ENCODE peak calls at places on chromosomes 12 and 14, in four cellular contexts. B is suprapubic skin, V is mucosa of descending colon, W is GM06990. L is an unnamed sample.

GRCh38 chr12:46377678-46378077 is 5.1 kb upstream of the SLC38A2 start:
- DNase-seq in B (no peak), V (no peak), W (no peak), L (no peak)

GRCh38 chr12:102498471-102498870 is 18.1 kb upstream of the IGF1 start:
- DNase-seq in B (no peak), V (no peak), W (no peak), L (no peak)

GRCh38 chr12:46267618-46268348 is 1.1 kb downstream of the SLC38A1 start:
- DNase-seq in B (no peak), V (peak), W (peak), L (no peak)

GRCh38 chr12:68374315-68374982 is 42.3 kb upstream of the MDM1 start:
- DNase-seq in B (no peak), V (no peak), W (peak), L (no peak)

GRCh38 chr14:59283380-59283779 is 94.9 kb downstream of the DAAM1 start:
- DNase-seq in B (no peak), V (no peak), W (no peak), L (no peak)

GRCh38 chr12:106681210-106681609 is 93.3 kb upstream of the RIC8B start:
- DNase-seq in B (no peak), V (no peak), W (no peak), L (no peak)

GRCh38 chr14:36617824-36618223 is 35.4 kb upstream of the NKX2-8 start:
- DNase-seq in B (no peak), V (no peak), W (no peak), L (no peak)

GRCh38 chr12:2057041-2057792 is 4.4 kb downstream of the CACNA1C start:
- DNase-seq in B (peak), V (peak), W (no peak), L (no peak)

GRCh38 chr12:115261691-115262398 is 577.9 kb upstream of the TBX3 start:
- DNase-seq in B (no peak), V (peak), W (no peak), L (no peak)

GRCh38 chr14:79044894-79045624 is 874.9 kb downstream of the NRXN3 start:
- DNase-seq in B (no peak), V (peak), W (no peak), L (no peak)

GRCh38 chr14:90455100-90455571 is 58.3 kb downstream of the CALM1 start:
- DNase-seq in B (no peak), V (no peak), W (no peak), L (no peak)

GRCh38 chr12:95214466-95214865 is 2.8 kb downstream of the FGD6 start:
- DNase-seq in B (no peak), V (no peak), W (no peak), L (no peak)

GRCh38 chr14:54773171-54774006 is 129.2 kb downstream of the GCH1 start:
- DNase-seq in B (peak), V (peak), W (peak), L (peak)

GRCh38 chr12:61879229-61879628 is 381.0 kb upstream of the USP15 start:
- DNase-seq in B (no peak), V (no peak), W (no peak), L (no peak)

GRCh38 chr12:58148405-58148804 is 207.0 kb downstream of the ATP23 start:
- DNase-seq in B (no peak), V (no peak), W (no peak), L (no peak)

GRCh38 chr12:20946732-20947131 is 136.2 kb downstream of the SLCO1B3 start:
- DNase-seq in B (no peak), V (no peak), W (no peak), L (no peak)

GRCh38 chr12:22318122-22318737 is 16.3 kb downstream of the ST8SIA1 start:
- DNase-seq in B (no peak), V (no peak), W (no peak), L (no peak)

GRCh38 chr14:59123975-59124374 is 64.5 kb upstream of the DAAM1 start:
- DNase-seq in B (no peak), V (no peak), W (no peak), L (no peak)

GRCh38 chr12:67650528-67651379 is 2.2 kb downstream of the DYRK2 start:
- DNase-seq in B (no peak), V (no peak), W (no peak), L (no peak)

GRCh38 chr12:132605892-132606291 is 4.5 kb downstream of the LRCOL1 start:
- DNase-seq in B (no peak), V (peak), W (no peak), L (no peak)

GRCh38 chr12:21962236-21962635 is 21.0 kb upstream of the ABCC9 start:
- DNase-seq in B (no peak), V (no peak), W (no peak), L (no peak)

GRCh38 chr12:31590730-31591307 is at the start of gene DENND5B:
- DNase-seq in B (no peak), V (peak), W (peak), L (peak)

GRCh38 chr12:124498178-124498869 is 69.1 kb downstream of the NCOR2 start:
- DNase-seq in B (no peak), V (no peak), W (no peak), L (no peak)

GRCh38 chr12:92363295-92364146 is 217.9 kb upstream of the BTG1 start:
- DNase-seq in B (no peak), V (peak), W (peak), L (peak)

GRCh38 chr12:52164624-52165023 is 27.2 kb downstream of the KRT80 start:
- DNase-seq in B (no peak), V (no peak), W (no peak), L (no peak)

GRCh38 chr14:102508774-102509743 is 517 bp downstream of the ANKRD9 start:
- DNase-seq in B (peak), V (peak), W (no peak), L (peak)
- TF ChIP-seq CTCF in B (no peak), V (no peak), W (no peak), L (no peak)

GRCh38 chr12:53963005-53963404 is 8.3 kb downstream of the HOXC12 start:
- DNase-seq in B (no peak), V (no peak), W (no peak), L (no peak)

GRCh38 chr12:53965251-53966069 is 7.5 kb upstream of the HOXC11 start:
- DNase-seq in B (no peak), V (no peak), W (no peak), L (no peak)

GRCh38 chr12:53966070-53966384 is 6.9 kb upstream of the HOXC11 start:
- DNase-seq in B (no peak), V (no peak), W (no peak), L (no peak)

GRCh38 chr12:53964315-53964713 is 8.6 kb upstream of the HOXC11 start:
- DNase-seq in B (no peak), V (no peak), W (no peak), L (no peak)

DNA sequence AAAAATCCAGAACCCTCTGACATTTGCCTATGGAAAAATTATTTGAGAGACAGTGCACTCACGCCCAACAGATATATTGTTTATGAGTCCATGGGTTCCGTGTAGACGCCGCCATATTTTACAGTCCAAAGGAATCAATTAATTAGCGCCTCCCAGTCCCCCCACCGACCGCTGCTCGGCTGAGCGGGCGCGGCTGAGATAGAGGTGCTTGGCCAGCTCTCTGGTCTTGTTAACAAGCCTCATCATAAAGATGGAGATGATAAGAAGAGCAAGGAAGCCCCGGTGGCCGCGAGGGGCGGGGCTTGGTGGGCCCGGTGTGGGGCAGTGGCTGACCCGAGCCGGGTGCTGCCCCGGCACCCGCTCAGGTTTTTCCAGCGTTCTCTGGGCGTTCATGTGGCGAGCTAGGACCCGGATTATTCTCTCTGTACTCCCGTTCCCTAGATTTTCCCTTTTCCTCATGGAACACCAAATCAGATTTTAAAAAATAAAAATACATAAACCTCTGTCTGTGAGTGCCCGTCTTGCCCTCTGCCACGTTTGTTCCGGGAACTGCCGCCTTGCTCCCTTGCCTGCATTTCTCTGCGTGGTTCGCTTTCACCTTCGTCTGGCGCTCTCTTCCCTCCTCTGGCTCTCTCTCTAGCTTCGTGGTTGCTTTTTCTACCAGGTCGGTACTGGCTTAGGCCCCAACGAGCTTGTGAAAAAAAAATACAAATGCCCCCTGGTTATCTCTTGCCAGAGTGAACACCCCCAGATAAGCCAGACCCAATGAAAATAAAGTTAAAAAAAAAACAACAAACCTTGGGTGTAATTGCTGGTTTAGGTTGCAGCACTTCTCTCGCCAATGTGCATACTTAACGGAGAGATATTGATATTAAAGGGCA is 9.0 kb downstream of the HOXC12 start:
- DNase-seq in B (no peak), V (no peak), W (no peak), L (no peak)
- H3K4me3 ChIP-seq in B (no peak), V (no peak), W (no peak), L (no peak)

DNA sequence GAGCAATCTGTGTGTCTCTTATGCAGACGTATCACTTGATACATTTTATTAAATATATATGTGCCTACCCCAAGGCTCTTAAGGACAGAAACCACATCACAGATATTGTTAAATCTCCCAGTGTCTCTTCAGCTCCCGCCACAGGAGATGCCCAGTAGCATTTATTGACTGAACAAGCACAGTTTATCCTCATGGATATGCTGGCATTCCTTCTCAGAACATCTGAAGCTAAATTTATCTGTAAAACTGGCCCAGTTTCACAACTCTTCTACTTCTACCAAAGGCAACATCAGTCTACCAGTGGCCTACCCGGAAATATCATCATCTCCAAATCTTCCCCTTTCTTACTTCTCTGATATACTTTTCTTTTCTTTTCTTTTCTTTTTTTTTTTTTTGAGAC is 10.7 kb downstream of the APOLD1 start:
- DNase-seq in B (no peak), V (no peak), W (no peak), L (no peak)
- TF ChIP-seq CTCF in B (no peak), V (no peak), W (no peak), L (no peak)

GRCh38 chr12:13101854-13102375 is 1.6 kb downstream of the GSG1 start:
- DNase-seq in B (no peak), V (no peak), W (no peak), L (no peak)

GRCh38 chr12:13102481-13103195 is 829 bp downstream of the GSG1 start:
- DNase-seq in B (no peak), V (no peak), W (no peak), L (no peak)

GRCh38 chr12:13100610-13100881 is 2.9 kb downstream of the GSG1 start:
- DNase-seq in B (no peak), V (no peak), W (no peak), L (no peak)

GRCh38 chr12:13099910-13100609 is 3.4 kb downstream of the GSG1 start:
- DNase-seq in B (no peak), V (no peak), W (no peak), L (no peak)

DNA sequence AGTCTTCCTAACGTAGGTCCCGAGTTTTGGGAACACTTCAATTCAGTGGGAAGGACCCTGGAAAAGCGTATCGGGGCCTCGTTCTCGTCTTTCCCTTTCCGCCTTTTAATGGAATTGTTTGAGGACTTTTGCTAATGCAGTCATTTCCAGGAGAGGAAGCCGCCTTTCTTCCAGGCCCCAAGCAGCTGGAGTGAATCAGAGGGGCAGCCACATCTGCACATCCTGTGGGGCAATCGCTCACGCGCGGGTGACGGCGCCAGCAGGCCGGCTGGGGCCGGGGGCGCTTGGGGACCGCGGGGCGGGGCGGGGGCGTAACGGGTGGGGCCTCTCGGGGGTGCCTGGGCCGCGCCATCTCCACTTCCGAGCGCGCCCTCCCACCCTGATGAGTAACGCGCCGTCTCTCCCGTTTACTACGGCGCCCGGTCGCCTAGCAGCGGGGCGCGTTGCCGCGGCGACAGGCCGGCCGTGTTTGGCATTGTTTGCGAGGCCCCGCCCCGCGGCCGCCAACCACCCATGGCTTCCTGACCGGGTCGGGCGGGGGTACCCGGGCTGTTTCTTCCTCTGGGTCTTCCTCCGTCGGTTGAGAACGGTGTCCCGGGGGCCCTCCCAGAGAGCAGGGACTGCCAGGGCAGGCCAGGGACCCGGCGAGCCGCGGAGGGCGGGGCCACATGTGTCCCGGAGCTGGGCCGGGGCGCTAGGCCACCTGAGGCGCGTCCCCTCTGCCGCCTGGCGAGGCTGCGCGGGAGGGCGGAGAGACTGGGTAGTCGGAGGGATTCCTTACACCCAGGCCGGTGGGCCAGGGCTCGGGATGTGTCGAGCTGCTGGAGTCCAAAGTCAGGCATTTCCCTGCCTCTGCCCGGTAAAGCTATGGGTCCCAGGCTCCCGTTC is 2.3 kb downstream of the GSG1 start:
- DNase-seq in B (peak), V (peak), W (peak), L (peak)
- H3K4me3 ChIP-seq in B (peak), V (peak), W (peak), L (peak)

GRCh38 chr14:96631030-96631429 is 128.8 kb downstream of the PAPOLA start:
- DNase-seq in B (no peak), V (no peak), W (no peak), L (no peak)
- TF ChIP-seq CTCF in B (no peak), V (no peak), W (no peak), L (no peak)

DNA sequence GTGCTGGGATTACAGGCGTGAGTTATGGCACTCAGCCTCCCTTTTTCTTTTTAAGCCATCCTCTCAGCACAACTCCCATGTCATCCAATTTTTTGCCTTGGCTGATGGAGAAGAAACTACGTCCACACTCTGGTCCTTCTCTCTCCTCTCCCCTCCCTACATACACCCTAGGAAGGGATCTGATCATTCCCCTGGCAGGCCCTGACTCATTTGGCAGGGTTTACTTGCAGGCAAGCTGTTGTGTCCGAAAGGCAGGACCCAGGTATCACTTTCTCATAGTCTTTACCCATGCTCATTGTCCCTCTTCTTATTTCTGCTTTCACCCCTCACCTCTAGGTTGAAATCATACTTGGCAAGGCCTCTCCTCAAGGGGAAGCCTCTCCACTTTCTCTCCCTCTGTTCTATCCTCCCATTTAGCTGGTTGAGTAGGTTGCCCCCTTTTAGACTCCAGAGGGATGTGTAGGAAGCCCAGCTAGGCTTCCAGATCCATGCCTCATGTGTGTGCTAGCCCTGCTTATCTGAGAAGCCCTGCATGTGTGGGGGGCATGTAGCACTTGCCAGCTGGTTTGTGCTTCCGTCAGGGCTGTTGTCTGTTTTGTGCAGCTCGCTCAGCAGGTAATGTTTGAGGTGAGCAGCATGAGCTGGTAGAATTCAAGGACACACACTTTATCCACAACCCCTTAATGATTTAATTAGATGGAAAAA is 14.8 kb downstream of the GPR19 start:
- DNase-seq in B (no peak), V (no peak), W (no peak), L (no peak)
- H3K4me3 ChIP-seq in B (no peak), V (no peak), W (no peak), L (no peak)